ENCODE peak calls at places on chromosome 15, in nine cellular contexts. One of them, this sample, is unnamed.

GRCh38 chr15:61049934-61050333 is 179.2 kb downstream of the RORA start:
- DNase-seq in choroid plexus epithelial cell: peak; percentile 94
- DNase-seq in stimulated activated CD8-positive, alpha-beta memory T cell treated with anti-CD3 and anti-CD28 coated beads, Interleukin-4, amount 100 ng/mL, for 1 hour: no peak
- DNase-seq in ELR: peak; percentile 65
- DNase-seq in stimulated activated CD4-positive, alpha-beta T cell treated with anti-CD3 and anti-CD28 coated beads, Interleukin-4, amount 100 ng/mL, for 4 hours: no peak
- DNase-seq in T-helper 1 cell: no peak
- DNase-seq in amygdala: no peak
- DNase-seq in fibroblast of pulmonary artery: peak; percentile 28
- DNase-seq in WTC11: no peak
- DNase-seq in this sample: no peak

GRCh38 chr15:59931642-59932296 is 72.3 kb upstream of the FOXB1 start:
- DNase-seq in choroid plexus epithelial cell: no peak
- DNase-seq in fibroblast of pulmonary artery: no peak
- DNase-seq in stimulated activated CD8-positive, alpha-beta memory T cell treated with anti-CD3 and anti-CD28 coated beads, Interleukin-4, amount 100 ng/mL, for 1 hour: no peak
- DNase-seq in amygdala: no peak
- DNase-seq in WTC11: no peak
- DNase-seq in T-helper 1 cell: no peak
- DNase-seq in stimulated activated CD4-positive, alpha-beta T cell treated with anti-CD3 and anti-CD28 coated beads, Interleukin-4, amount 100 ng/mL, for 4 hours: no peak
- DNase-seq in ELR: no peak
- DNase-seq in this sample: no peak

GRCh38 chr15:73746883-73747282 is 6.3 kb downstream of the INSYN1 start:
- DNase-seq in stimulated activated CD8-positive, alpha-beta memory T cell treated with anti-CD3 and anti-CD28 coated beads, Interleukin-4, amount 100 ng/mL, for 1 hour: no peak
- DNase-seq in T-helper 1 cell: no peak
- DNase-seq in choroid plexus epithelial cell: peak; percentile 23
- DNase-seq in amygdala: no peak
- DNase-seq in stimulated activated CD4-positive, alpha-beta T cell treated with anti-CD3 and anti-CD28 coated beads, Interleukin-4, amount 100 ng/mL, for 4 hours: no peak
- DNase-seq in WTC11: no peak
- DNase-seq in fibroblast of pulmonary artery: no peak
- DNase-seq in ELR: no peak
- DNase-seq in this sample: no peak

GRCh38 chr15:87477759-87478687 is 778.5 kb downstream of the NTRK3 start:
- DNase-seq in WTC11: no peak
- DNase-seq in stimulated activated CD8-positive, alpha-beta memory T cell treated with anti-CD3 and anti-CD28 coated beads, Interleukin-4, amount 100 ng/mL, for 1 hour: no peak
- DNase-seq in stimulated activated CD4-positive, alpha-beta T cell treated with anti-CD3 and anti-CD28 coated beads, Interleukin-4, amount 100 ng/mL, for 4 hours: no peak
- DNase-seq in choroid plexus epithelial cell: peak; percentile 89
- DNase-seq in ELR: peak; percentile 84
- DNase-seq in amygdala: no peak
- DNase-seq in T-helper 1 cell: no peak
- DNase-seq in fibroblast of pulmonary artery: peak; percentile 78
- DNase-seq in this sample: peak; percentile 83

GRCh38 chr15:82875411-82876003 is 66.1 kb downstream of the WHAMM start:
- DNase-seq in fibroblast of pulmonary artery: peak; percentile 16
- DNase-seq in amygdala: no peak
- DNase-seq in WTC11: no peak
- DNase-seq in stimulated activated CD4-positive, alpha-beta T cell treated with anti-CD3 and anti-CD28 coated beads, Interleukin-4, amount 100 ng/mL, for 4 hours: no peak
- DNase-seq in T-helper 1 cell: no peak
- DNase-seq in stimulated activated CD8-positive, alpha-beta memory T cell treated with anti-CD3 and anti-CD28 coated beads, Interleukin-4, amount 100 ng/mL, for 1 hour: no peak
- DNase-seq in choroid plexus epithelial cell: no peak
- DNase-seq in ELR: peak; percentile 74
- DNase-seq in this sample: no peak

GRCh38 chr15:82183121-82184031 is 79.2 kb downstream of the EFL1 start:
- DNase-seq in WTC11: no peak
- DNase-seq in choroid plexus epithelial cell: peak; percentile 89
- DNase-seq in T-helper 1 cell: no peak
- DNase-seq in stimulated activated CD4-positive, alpha-beta T cell treated with anti-CD3 and anti-CD28 coated beads, Interleukin-4, amount 100 ng/mL, for 4 hours: no peak
- DNase-seq in ELR: no peak
- DNase-seq in amygdala: no peak
- DNase-seq in stimulated activated CD8-positive, alpha-beta memory T cell treated with anti-CD3 and anti-CD28 coated beads, Interleukin-4, amount 100 ng/mL, for 1 hour: no peak
- DNase-seq in fibroblast of pulmonary artery: peak; percentile 75
- DNase-seq in this sample: peak; percentile 39

GRCh38 chr15:55334997-55335396 is 16.0 kb downstream of the PIGB start:
- DNase-seq in ELR: peak; percentile 29
- DNase-seq in stimulated activated CD4-positive, alpha-beta T cell treated with anti-CD3 and anti-CD28 coated beads, Interleukin-4, amount 100 ng/mL, for 4 hours: no peak
- DNase-seq in stimulated activated CD8-positive, alpha-beta memory T cell treated with anti-CD3 and anti-CD28 coated beads, Interleukin-4, amount 100 ng/mL, for 1 hour: no peak
- DNase-seq in amygdala: no peak
- DNase-seq in T-helper 1 cell: no peak
- DNase-seq in WTC11: no peak
- DNase-seq in fibroblast of pulmonary artery: peak; percentile 35
- DNase-seq in choroid plexus epithelial cell: peak; percentile 23
- DNase-seq in this sample: no peak

GRCh38 chr15:93182806-93183205 is 93.8 kb upstream of the RGMA start:
- DNase-seq in fibroblast of pulmonary artery: no peak
- DNase-seq in amygdala: no peak
- DNase-seq in choroid plexus epithelial cell: no peak
- DNase-seq in stimulated activated CD4-positive, alpha-beta T cell treated with anti-CD3 and anti-CD28 coated beads, Interleukin-4, amount 100 ng/mL, for 4 hours: no peak
- DNase-seq in T-helper 1 cell: no peak
- DNase-seq in WTC11: no peak
- DNase-seq in stimulated activated CD8-positive, alpha-beta memory T cell treated with anti-CD3 and anti-CD28 coated beads, Interleukin-4, amount 100 ng/mL, for 1 hour: no peak
- DNase-seq in ELR: no peak
- DNase-seq in this sample: no peak

GRCh38 chr15:41897327-41897726 is 3.5 kb upstream of the SPTBN5 start:
- DNase-seq in WTC11: no peak
- DNase-seq in T-helper 1 cell: no peak
- DNase-seq in stimulated activated CD8-positive, alpha-beta memory T cell treated with anti-CD3 and anti-CD28 coated beads, Interleukin-4, amount 100 ng/mL, for 1 hour: no peak
- DNase-seq in ELR: no peak
- DNase-seq in choroid plexus epithelial cell: no peak
- DNase-seq in stimulated activated CD4-positive, alpha-beta T cell treated with anti-CD3 and anti-CD28 coated beads, Interleukin-4, amount 100 ng/mL, for 4 hours: no peak
- DNase-seq in amygdala: no peak
- DNase-seq in fibroblast of pulmonary artery: no peak
- DNase-seq in this sample: no peak

GRCh38 chr15:34755419-34755773 is 598 bp upstream of the GJD2 start:
- DNase-seq in stimulated activated CD8-positive, alpha-beta memory T cell treated with anti-CD3 and anti-CD28 coated beads, Interleukin-4, amount 100 ng/mL, for 1 hour: no peak
- DNase-seq in ELR: no peak
- DNase-seq in fibroblast of pulmonary artery: no peak
- DNase-seq in amygdala: no peak
- DNase-seq in choroid plexus epithelial cell: no peak
- DNase-seq in T-helper 1 cell: no peak
- DNase-seq in WTC11: no peak
- DNase-seq in stimulated activated CD4-positive, alpha-beta T cell treated with anti-CD3 and anti-CD28 coated beads, Interleukin-4, amount 100 ng/mL, for 4 hours: no peak
- DNase-seq in this sample: no peak

GRCh38 chr15:55937040-55937439 is 56.4 kb downstream of the NEDD4 start:
- DNase-seq in choroid plexus epithelial cell: peak; percentile 85
- DNase-seq in stimulated activated CD4-positive, alpha-beta T cell treated with anti-CD3 and anti-CD28 coated beads, Interleukin-4, amount 100 ng/mL, for 4 hours: no peak
- DNase-seq in WTC11: no peak
- DNase-seq in ELR: no peak
- DNase-seq in fibroblast of pulmonary artery: peak; percentile 80
- DNase-seq in amygdala: no peak
- DNase-seq in stimulated activated CD8-positive, alpha-beta memory T cell treated with anti-CD3 and anti-CD28 coated beads, Interleukin-4, amount 100 ng/mL, for 1 hour: no peak
- DNase-seq in T-helper 1 cell: no peak
- DNase-seq in this sample: peak; percentile 19

GRCh38 chr15:63973212-63974009 is 72.9 kb downstream of the DAPK2 start:
- DNase-seq in ELR: no peak
- DNase-seq in amygdala: no peak
- DNase-seq in stimulated activated CD4-positive, alpha-beta T cell treated with anti-CD3 and anti-CD28 coated beads, Interleukin-4, amount 100 ng/mL, for 4 hours: no peak
- DNase-seq in T-helper 1 cell: no peak
- DNase-seq in choroid plexus epithelial cell: peak; percentile 47
- DNase-seq in fibroblast of pulmonary artery: peak; percentile 29
- DNase-seq in WTC11: no peak
- DNase-seq in stimulated activated CD8-positive, alpha-beta memory T cell treated with anti-CD3 and anti-CD28 coated beads, Interleukin-4, amount 100 ng/mL, for 1 hour: no peak
- DNase-seq in this sample: no peak

GRCh38 chr15:52427804-52428203 is 100.9 kb downstream of the MYO5A start:
- DNase-seq in fibroblast of pulmonary artery: peak; percentile 74
- DNase-seq in choroid plexus epithelial cell: peak; percentile 81
- DNase-seq in stimulated activated CD8-positive, alpha-beta memory T cell treated with anti-CD3 and anti-CD28 coated beads, Interleukin-4, amount 100 ng/mL, for 1 hour: no peak
- DNase-seq in stimulated activated CD4-positive, alpha-beta T cell treated with anti-CD3 and anti-CD28 coated beads, Interleukin-4, amount 100 ng/mL, for 4 hours: no peak
- DNase-seq in T-helper 1 cell: no peak
- DNase-seq in amygdala: no peak
- DNase-seq in ELR: peak; percentile 73
- DNase-seq in WTC11: no peak
- DNase-seq in this sample: peak; percentile 52

GRCh38 chr15:68268405-68268804 is 9.1 kb upstream of the FEM1B start:
- DNase-seq in WTC11: no peak
- DNase-seq in T-helper 1 cell: no peak
- DNase-seq in stimulated activated CD4-positive, alpha-beta T cell treated with anti-CD3 and anti-CD28 coated beads, Interleukin-4, amount 100 ng/mL, for 4 hours: no peak
- DNase-seq in ELR: no peak
- DNase-seq in amygdala: no peak
- DNase-seq in stimulated activated CD8-positive, alpha-beta memory T cell treated with anti-CD3 and anti-CD28 coated beads, Interleukin-4, amount 100 ng/mL, for 1 hour: no peak
- DNase-seq in fibroblast of pulmonary artery: no peak
- DNase-seq in choroid plexus epithelial cell: peak; percentile 83
- DNase-seq in this sample: peak; percentile 92

GRCh38 chr15:65829150-65829764 is 37.2 kb upstream of the DENND4A start:
- DNase-seq in fibroblast of pulmonary artery: peak; percentile 56
- DNase-seq in WTC11: no peak
- DNase-seq in choroid plexus epithelial cell: peak; percentile 61
- DNase-seq in T-helper 1 cell: no peak
- DNase-seq in stimulated activated CD8-positive, alpha-beta memory T cell treated with anti-CD3 and anti-CD28 coated beads, Interleukin-4, amount 100 ng/mL, for 1 hour: no peak
- DNase-seq in amygdala: no peak
- DNase-seq in stimulated activated CD4-positive, alpha-beta T cell treated with anti-CD3 and anti-CD28 coated beads, Interleukin-4, amount 100 ng/mL, for 4 hours: no peak
- DNase-seq in ELR: peak; percentile 47
- DNase-seq in this sample: no peak

GRCh38 chr15:65423150-65423976 is 616 bp upstream of the IGDCC4 start:
- DNase-seq in ELR: no peak
- DNase-seq in stimulated activated CD4-positive, alpha-beta T cell treated with anti-CD3 and anti-CD28 coated beads, Interleukin-4, amount 100 ng/mL, for 4 hours: no peak
- DNase-seq in amygdala: no peak
- DNase-seq in T-helper 1 cell: no peak
- DNase-seq in choroid plexus epithelial cell: no peak
- DNase-seq in WTC11: peak; percentile 50
- DNase-seq in stimulated activated CD8-positive, alpha-beta memory T cell treated with anti-CD3 and anti-CD28 coated beads, Interleukin-4, amount 100 ng/mL, for 1 hour: no peak
- DNase-seq in fibroblast of pulmonary artery: no peak
- DNase-seq in this sample: no peak

GRCh38 chr15:100759116-100759515 is 120.5 kb upstream of the ALDH1A3 start:
- DNase-seq in fibroblast of pulmonary artery: peak; percentile 66
- DNase-seq in stimulated activated CD4-positive, alpha-beta T cell treated with anti-CD3 and anti-CD28 coated beads, Interleukin-4, amount 100 ng/mL, for 4 hours: no peak
- DNase-seq in T-helper 1 cell: no peak
- DNase-seq in WTC11: no peak
- DNase-seq in choroid plexus epithelial cell: peak; percentile 55
- DNase-seq in amygdala: no peak
- DNase-seq in ELR: peak; percentile 56
- DNase-seq in stimulated activated CD8-positive, alpha-beta memory T cell treated with anti-CD3 and anti-CD28 coated beads, Interleukin-4, amount 100 ng/mL, for 1 hour: no peak
- DNase-seq in this sample: no peak

GRCh38 chr15:56102401-56102800 is 109.0 kb upstream of the NEDD4 start:
- DNase-seq in amygdala: no peak
- DNase-seq in stimulated activated CD4-positive, alpha-beta T cell treated with anti-CD3 and anti-CD28 coated beads, Interleukin-4, amount 100 ng/mL, for 4 hours: no peak
- DNase-seq in WTC11: no peak
- DNase-seq in fibroblast of pulmonary artery: no peak
- DNase-seq in ELR: no peak
- DNase-seq in choroid plexus epithelial cell: no peak
- DNase-seq in stimulated activated CD8-positive, alpha-beta memory T cell treated with anti-CD3 and anti-CD28 coated beads, Interleukin-4, amount 100 ng/mL, for 1 hour: no peak
- DNase-seq in T-helper 1 cell: no peak
- DNase-seq in this sample: no peak